ENCODE peak calls at places on chromosomes 11 and 22, in five cellular contexts. A is A549, G is body of pancreas, H is stomach, B is right atrium auricular region. W is an unnamed sample.

GRCh38 chr11:117822031-117822521 is 2.5 kb downstream of the FXYD2 start:
- DNase-seq in A (no peak), G (peak; percentile 67), H (peak; percentile 49), B (no peak), W (no peak)

GRCh38 chr11:119409731-119410130 is 13.2 kb downstream of the THY1 start:
- DNase-seq in A (no peak), G (no peak), H (no peak), B (no peak), W (no peak)

GRCh38 chr22:41576877-41577276 is 12.8 kb downstream of the PMM1 start:
- DNase-seq in A (peak; percentile 72), G (peak; percentile 47), H (peak; percentile 60), B (no peak), W (peak; percentile 48)

GRCh38 chr11:7576671-7577225 is 62.9 kb downstream of the PPFIBP2 start:
- DNase-seq in A (no peak), G (no peak), H (no peak), B (no peak), W (no peak)

GRCh38 chr11:78630561-78631303 is 56.1 kb upstream of the NARS2 start:
- DNase-seq in A (no peak), G (no peak), H (no peak), B (no peak), W (no peak)

GRCh38 chr22:30870451-30871345 is 97.9 kb downstream of the MORC2 start:
- DNase-seq in A (no peak), G (no peak), H (no peak), B (no peak), W (no peak)

GRCh38 chr11:22786475-22786874 is 43.1 kb downstream of the SVIP start:
- DNase-seq in A (no peak), G (no peak), H (no peak), B (no peak), W (no peak)

GRCh38 chr11:57904369-57904768 is 119.3 kb upstream of the OR9Q1 start:
- DNase-seq in A (no peak), G (no peak), H (no peak), B (no peak), W (peak; percentile 49)

GRCh38 chr11:67261635-67261941 is 4.7 kb upstream of the GRK2 start:
- DNase-seq in A (no peak), G (no peak), H (no peak), B (no peak), W (no peak)

GRCh38 chr11:59680287-59681154 is 11.7 kb upstream of the PATL1 start:
- DNase-seq in A (peak; percentile 89), G (peak; percentile 74), H (peak; percentile 75), B (no peak), W (peak; percentile 70)

GRCh38 chr22:17281026-17281809 is 62.0 kb upstream of the ADA2 start:
- DNase-seq in A (no peak), G (no peak), H (no peak), B (no peak), W (no peak)

GRCh38 chr11:120024586-120024985 is 113.3 kb downstream of the TRIM29 start:
- DNase-seq in A (no peak), G (no peak), H (no peak), B (no peak), W (no peak)

GRCh38 chr22:17120711-17121234 is 387 bp downstream of the TMEM121B start:
- DNase-seq in A (no peak), G (no peak), H (no peak), B (no peak), W (no peak)

GRCh38 chr22:29457730-29458129 is 19.3 kb downstream of the RFPL1 start:
- DNase-seq in A (peak; percentile 60), G (no peak), H (no peak), B (no peak), W (no peak)

GRCh38 chr22:33018232-33018864 is 39.8 kb downstream of the SYN3 start:
- DNase-seq in A (peak; percentile 37), G (peak; percentile 46), H (peak; percentile 71), B (peak; percentile 59), W (no peak)

GRCh38 chr11:250740-251299 is 14.0 kb downstream of the PSMD13 start:
- DNase-seq in A (peak; percentile 63), G (peak; percentile 53), H (peak; percentile 65), B (no peak), W (peak; percentile 30)

GRCh38 chr11:11039249-11039965 is 181.6 kb upstream of the ZBED5 start:
- DNase-seq in A (no peak), G (no peak), H (no peak), B (no peak), W (no peak)

GRCh38 chr11:90135016-90135415 is 553 bp downstream of the NAALAD2 start:
- DNase-seq in A (no peak), G (no peak), H (no peak), B (no peak), W (no peak)

GRCh38 chr22:39364646-39365405 is 15.0 kb downstream of the SYNGR1 start:
- DNase-seq in A (no peak), G (no peak), H (no peak), B (no peak), W (no peak)
- H3K27ac ChIP-seq in A (peak overlapping the region; percentile 9), G (no peak overlapping the region), H (no peak overlapping the region), B (no peak overlapping the region), W (no peak overlapping the region)

GRCh38 chr11:76268498-76268897 is 62.2 kb upstream of the WNT11 start:
- DNase-seq in A (no peak), G (no peak), H (no peak), B (no peak), W (no peak)

GRCh38 chr11:76269247-76269646 is 62.9 kb upstream of the WNT11 start:
- DNase-seq in A (no peak), G (no peak), H (no peak), B (peak; percentile 81), W (no peak)

GRCh38 chr11:76266269-76266668 is 60.0 kb upstream of the WNT11 start:
- DNase-seq in A (peak; percentile 61), G (no peak), H (no peak), B (peak; percentile 81), W (peak; percentile 69)

GRCh38 chr11:76266701-76267100 is 60.4 kb upstream of the WNT11 start:
- DNase-seq in A (no peak), G (no peak), H (no peak), B (no peak), W (no peak)

DNA sequence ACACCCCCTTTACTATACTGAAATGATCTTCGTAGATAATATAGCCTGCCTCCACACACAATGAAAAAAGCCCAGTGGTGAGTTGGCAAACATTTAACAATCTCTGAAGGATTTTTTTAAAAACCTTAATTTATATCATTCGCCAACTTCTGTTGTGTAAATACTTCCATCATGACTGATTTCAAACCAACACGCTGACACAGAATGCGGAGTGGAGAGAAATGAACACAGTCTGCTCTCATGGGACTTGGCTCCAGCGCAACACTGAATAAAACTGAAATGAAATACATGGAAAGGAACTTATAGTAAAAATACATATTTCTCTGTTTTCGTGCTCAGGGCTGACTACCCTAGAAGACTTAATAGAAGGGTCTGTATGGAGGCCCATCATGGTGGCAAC is 61.3 kb upstream of the WNT11 start:
- DNase-seq in A (no peak), G (no peak), H (no peak), B (no peak), W (no peak)
- H3K4me1 ChIP-seq in A (peaks cover 13% of the 10 kb centered on the region), G (no peaks in the 10 kb centered on the region), H (peaks cover 24% of the 10 kb centered on the region), B (no peaks in the 10 kb centered on the region), W (no peaks in the 10 kb centered on the region)

GRCh38 chr11:19323502-19323901 is 82.8 kb upstream of the E2F8 start:
- DNase-seq in A (no peak), G (no peak), H (no peak), B (no peak), W (no peak)
- TF ChIP-seq CTCF in A (peak; percentile 15), G (no peak), H (no peak), B (no peak), W (peak; percentile 62)

GRCh38 chr11:115425816-115426215 is 78.4 kb downstream of the CADM1 start:
- DNase-seq in A (no peak), G (no peak), H (no peak), B (no peak), W (no peak)
- H3K27ac ChIP-seq in A (no peak overlapping the region), G (no peak overlapping the region), H (no peak overlapping the region), B (no peak overlapping the region), W (no peak overlapping the region)

GRCh38 chr11:26228778-26229177 is 103.2 kb upstream of the ANO3 start:
- DNase-seq in A (peak; percentile 7), G (no peak), H (no peak), B (no peak), W (no peak)
- H3K4me1 ChIP-seq in A (peaks cover 26% of the 10 kb centered on the region), G (no peaks in the 10 kb centered on the region), H (no peaks in the 10 kb centered on the region), B (no peaks in the 10 kb centered on the region), W (peaks cover 48% of the 10 kb centered on the region)

DNA sequence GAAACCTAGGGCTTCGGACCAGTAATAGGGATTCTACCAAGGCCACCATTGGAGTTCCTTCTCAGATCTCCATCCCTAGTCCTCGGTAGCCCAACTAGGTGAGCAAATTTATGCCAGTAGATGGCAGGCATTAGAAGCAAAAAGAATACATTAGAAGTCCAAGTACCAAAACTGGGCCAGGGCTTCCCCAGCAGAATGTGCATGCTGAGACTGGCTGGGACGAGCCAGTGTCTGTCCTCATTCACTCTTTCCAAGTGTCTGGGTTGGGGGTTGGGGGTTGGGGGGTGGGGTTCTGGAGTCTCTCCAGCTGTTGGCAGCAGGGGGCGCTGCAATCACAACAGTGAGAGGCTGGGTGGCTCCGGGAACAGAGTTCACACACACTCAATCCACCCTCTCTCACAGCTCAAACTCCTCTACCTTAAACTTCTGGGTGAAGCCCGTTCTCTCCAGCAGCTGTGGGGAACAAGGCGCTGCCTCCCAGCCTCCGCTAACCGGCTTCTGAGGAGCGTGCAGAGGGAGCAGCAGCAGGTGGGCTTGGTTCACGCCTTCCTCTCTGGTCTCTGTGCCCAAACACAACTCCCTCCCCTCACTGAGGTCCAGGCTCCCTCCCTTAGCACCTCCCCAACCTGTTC is 57.5 kb downstream of the BTG4 start:
- DNase-seq in A (peak; percentile 45), G (no peak), H (no peak), B (no peak), W (peak; percentile 55)
- TF ChIP-seq CTCF in A (peak; percentile 59), G (no peak), H (no peak), B (peak; percentile 45), W (peak; percentile 78)

DNA sequence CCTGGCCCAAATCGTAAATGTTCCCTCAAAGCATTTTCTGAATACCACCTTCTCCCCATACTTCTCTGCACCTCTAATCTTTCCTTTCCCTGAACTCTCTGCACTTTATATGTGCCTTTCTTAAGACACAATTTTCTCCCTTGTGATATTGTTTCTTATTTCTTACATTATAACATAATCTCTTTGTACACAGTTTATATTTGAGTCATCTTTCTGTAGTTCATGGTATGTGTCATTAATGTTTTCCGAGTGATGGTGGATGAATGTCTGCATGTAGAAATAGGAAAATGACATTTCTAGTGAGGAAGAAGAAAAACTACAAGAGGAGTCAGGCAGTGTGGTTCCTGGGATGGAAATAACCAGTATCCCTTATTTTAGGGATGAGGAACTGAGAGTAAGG is 5.5 kb downstream of the ACRV1 start:
- DNase-seq in A (no peak), G (no peak), H (no peak), B (no peak), W (no peak)
- H3K27ac ChIP-seq in A (no peak overlapping the region), G (no peak overlapping the region), H (no peak overlapping the region), B (no peak overlapping the region), W (no peak overlapping the region)

W was measured in foreskin keratinocyte.